ENCODE peak calls at places on chromosome 10, in eight cellular contexts. One of them, this sample, is unnamed. For H3K4me1, the result is how much of the 10 kb centered on the place peaks cover.

GRCh38 chr10:72329290-72330058 is 25.2 kb downstream of the DNAJB12 start:
- DNase-seq in IMR-90: no peak
- DNase-seq in adrenal gland: peak
- DNase-seq in spleen: peak
- DNase-seq in sigmoid colon: no peak
- DNase-seq in K562: no peak
- DNase-seq in ovary: no peak
- DNase-seq in prostate gland: no peak
- DNase-seq in this sample: peak

GRCh38 chr10:117175901-117176534 is 21.3 kb upstream of the KCNK18 start:
- DNase-seq in IMR-90: peak
- DNase-seq in adrenal gland: peak
- DNase-seq in spleen: peak
- DNase-seq in sigmoid colon: peak
- DNase-seq in K562: peak
- DNase-seq in ovary: peak
- DNase-seq in prostate gland: peak
- DNase-seq in this sample: peak

GRCh38 chr10:21329995-21330627 is 195.4 kb downstream of the SKIDA1 start:
- DNase-seq in IMR-90: peak
- DNase-seq in adrenal gland: peak
- DNase-seq in spleen: no peak
- DNase-seq in sigmoid colon: no peak
- DNase-seq in K562: no peak
- DNase-seq in ovary: no peak
- DNase-seq in prostate gland: no peak
- DNase-seq in this sample: no peak

GRCh38 chr10:118669020-118669766 is 73.7 kb upstream of the PRLHR start:
- DNase-seq in IMR-90: peak
- DNase-seq in adrenal gland: peak
- DNase-seq in spleen: no peak
- DNase-seq in sigmoid colon: no peak
- DNase-seq in K562: no peak
- DNase-seq in ovary: no peak
- DNase-seq in prostate gland: no peak
- DNase-seq in this sample: peak

GRCh38 chr10:26516540-26517101 is 78.5 kb downstream of the APBB1IP start:
- DNase-seq in IMR-90: no peak
- DNase-seq in adrenal gland: no peak
- DNase-seq in spleen: no peak
- DNase-seq in sigmoid colon: no peak
- DNase-seq in K562: no peak
- DNase-seq in ovary: no peak
- DNase-seq in prostate gland: no peak
- DNase-seq in this sample: no peak

GRCh38 chr10:50501478-50501877 is 122.3 kb downstream of the SGMS1 start:
- DNase-seq in IMR-90: peak
- DNase-seq in adrenal gland: no peak
- DNase-seq in spleen: no peak
- DNase-seq in sigmoid colon: no peak
- DNase-seq in K562: peak
- DNase-seq in ovary: no peak
- DNase-seq in prostate gland: no peak
- DNase-seq in this sample: no peak

GRCh38 chr10:16520900-16521299 is 779 bp downstream of the C1QL3 start:
- DNase-seq in IMR-90: peak
- DNase-seq in adrenal gland: no peak
- DNase-seq in spleen: peak
- DNase-seq in sigmoid colon: no peak
- DNase-seq in K562: no peak
- DNase-seq in ovary: no peak
- DNase-seq in prostate gland: peak
- DNase-seq in this sample: no peak

GRCh38 chr10:4623757-4624420 is 202.1 kb upstream of the AKR1E2 start:
- DNase-seq in IMR-90: peak
- DNase-seq in adrenal gland: no peak
- DNase-seq in spleen: no peak
- DNase-seq in sigmoid colon: no peak
- DNase-seq in K562: no peak
- DNase-seq in ovary: no peak
- DNase-seq in prostate gland: no peak
- DNase-seq in this sample: no peak

GRCh38 chr10:5892007-5892406 is 2.0 kb downstream of the FBH1 start:
- DNase-seq in IMR-90: no peak
- DNase-seq in adrenal gland: peak
- DNase-seq in spleen: peak
- DNase-seq in sigmoid colon: no peak
- DNase-seq in K562: no peak
- DNase-seq in ovary: no peak
- DNase-seq in prostate gland: no peak
- DNase-seq in this sample: no peak

GRCh38 chr10:26507441-26507840 is 69.3 kb downstream of the APBB1IP start:
- DNase-seq in IMR-90: no peak
- DNase-seq in adrenal gland: no peak
- DNase-seq in spleen: no peak
- DNase-seq in sigmoid colon: no peak
- DNase-seq in K562: no peak
- DNase-seq in ovary: no peak
- DNase-seq in prostate gland: no peak
- DNase-seq in this sample: no peak

GRCh38 chr10:58220769-58221448 is 46.8 kb downstream of the IPMK start:
- DNase-seq in IMR-90: peak
- DNase-seq in adrenal gland: no peak
- DNase-seq in spleen: no peak
- DNase-seq in sigmoid colon: no peak
- DNase-seq in K562: no peak
- DNase-seq in ovary: no peak
- DNase-seq in prostate gland: no peak
- DNase-seq in this sample: no peak

GRCh38 chr10:96267234-96267705 is 4.1 kb downstream of the BLNK start:
- DNase-seq in IMR-90: no peak
- DNase-seq in adrenal gland: no peak
- DNase-seq in spleen: no peak
- DNase-seq in sigmoid colon: no peak
- DNase-seq in K562: no peak
- DNase-seq in ovary: no peak
- DNase-seq in prostate gland: no peak
- DNase-seq in this sample: no peak

GRCh38 chr10:96271017-96271815 is at the start of gene BLNK:
- DNase-seq in IMR-90: peak
- DNase-seq in adrenal gland: peak
- DNase-seq in spleen: peak
- DNase-seq in sigmoid colon: peak
- DNase-seq in K562: no peak
- DNase-seq in ovary: no peak
- DNase-seq in prostate gland: peak
- DNase-seq in this sample: peak

GRCh38 chr10:96270564-96270963 is 805 bp downstream of the BLNK start:
- DNase-seq in IMR-90: no peak
- DNase-seq in adrenal gland: no peak
- DNase-seq in spleen: no peak
- DNase-seq in sigmoid colon: no peak
- DNase-seq in K562: no peak
- DNase-seq in ovary: no peak
- DNase-seq in prostate gland: no peak
- DNase-seq in this sample: no peak

GRCh38 chr10:96268341-96268909 is 2.9 kb downstream of the BLNK start:
- DNase-seq in IMR-90: no peak
- DNase-seq in adrenal gland: no peak
- DNase-seq in spleen: no peak
- DNase-seq in sigmoid colon: no peak
- DNase-seq in K562: no peak
- DNase-seq in ovary: no peak
- DNase-seq in prostate gland: no peak
- DNase-seq in this sample: no peak

GRCh38 chr10:96269438-96270300 is 1.7 kb downstream of the BLNK start:
- DNase-seq in IMR-90: no peak
- DNase-seq in adrenal gland: no peak
- DNase-seq in spleen: no peak
- DNase-seq in sigmoid colon: no peak
- DNase-seq in K562: no peak
- DNase-seq in ovary: no peak
- DNase-seq in prostate gland: no peak
- DNase-seq in this sample: no peak
- TF ChIP-seq POLR2A in IMR-90: no peak
- TF ChIP-seq POLR2A in adrenal gland: no peak
- TF ChIP-seq POLR2A in spleen: no peak
- TF ChIP-seq POLR2A in sigmoid colon: no peak
- TF ChIP-seq POLR2A in K562: no peak
- TF ChIP-seq POLR2A in ovary: no peak
- TF ChIP-seq POLR2A in prostate gland: no peak
- TF ChIP-seq POLR2A in this sample: no peak

DNA sequence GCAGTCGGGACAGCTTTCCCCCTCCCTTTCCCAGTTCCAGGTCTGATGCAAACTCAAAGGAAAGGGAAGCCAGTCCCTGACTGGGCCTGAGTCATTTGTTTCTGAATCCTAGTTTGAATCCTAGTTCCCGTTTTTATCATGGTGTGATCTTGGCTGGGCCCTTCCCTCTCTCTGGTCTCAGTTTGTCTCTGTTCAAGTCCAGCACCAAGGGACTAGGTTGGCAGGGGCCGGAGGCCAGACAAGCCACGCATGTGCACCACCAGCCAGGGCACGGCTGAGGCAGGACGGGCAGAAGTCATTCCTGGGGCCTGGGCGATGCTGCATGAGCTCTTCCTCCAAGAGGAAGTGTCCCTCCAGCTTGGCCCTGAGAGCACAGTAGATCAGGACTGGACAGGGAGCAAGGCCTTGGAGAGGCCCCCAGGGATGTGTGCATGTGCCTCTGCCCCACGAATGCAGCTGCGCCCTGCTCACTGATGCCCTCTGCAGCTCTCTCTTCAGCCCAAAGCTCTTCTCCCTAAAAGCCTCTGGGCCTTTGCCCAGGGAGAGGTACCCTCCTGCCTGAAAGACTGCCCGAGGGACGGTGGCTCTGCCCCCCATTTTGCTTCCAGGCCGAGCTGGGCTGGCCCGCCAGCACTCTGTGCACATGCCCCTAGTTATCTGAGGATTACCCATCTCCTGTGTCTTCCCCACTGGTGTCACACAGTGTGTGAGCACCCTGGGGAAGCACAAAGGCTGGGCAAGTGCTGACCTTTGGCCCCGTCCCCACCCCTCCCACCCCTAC is 86.7 kb downstream of the ZMIZ1 start:
- DNase-seq in IMR-90: peak
- DNase-seq in adrenal gland: peak
- DNase-seq in spleen: peak
- DNase-seq in sigmoid colon: peak
- DNase-seq in K562: no peak
- DNase-seq in ovary: no peak
- DNase-seq in prostate gland: no peak
- DNase-seq in this sample: peak
- H3K4me1 ChIP-seq in IMR-90: half or more
- H3K4me1 ChIP-seq in adrenal gland: half or more
- H3K4me1 ChIP-seq in spleen: half or more
- H3K4me1 ChIP-seq in sigmoid colon: half or more
- H3K4me1 ChIP-seq in K562: under half
- H3K4me1 ChIP-seq in ovary: half or more
- H3K4me1 ChIP-seq in prostate gland: under half
- H3K4me1 ChIP-seq in this sample: half or more

GRCh38 chr10:29859521-29860130 is 199.8 kb downstream of the JCAD start:
- DNase-seq in IMR-90: peak
- DNase-seq in adrenal gland: no peak
- DNase-seq in spleen: no peak
- DNase-seq in sigmoid colon: no peak
- DNase-seq in K562: no peak
- DNase-seq in ovary: no peak
- DNase-seq in prostate gland: no peak
- DNase-seq in this sample: no peak
- TF ChIP-seq POLR2A in IMR-90: no peak
- TF ChIP-seq POLR2A in adrenal gland: no peak
- TF ChIP-seq POLR2A in spleen: no peak
- TF ChIP-seq POLR2A in sigmoid colon: no peak
- TF ChIP-seq POLR2A in K562: no peak
- TF ChIP-seq POLR2A in ovary: no peak
- TF ChIP-seq POLR2A in prostate gland: no peak
- TF ChIP-seq POLR2A in this sample: no peak

GRCh38 chr10:97325754-97326153 is 6.7 kb downstream of the FRAT1 start:
- DNase-seq in IMR-90: no peak
- DNase-seq in adrenal gland: no peak
- DNase-seq in spleen: no peak
- DNase-seq in sigmoid colon: no peak
- DNase-seq in K562: no peak
- DNase-seq in ovary: no peak
- DNase-seq in prostate gland: no peak
- DNase-seq in this sample: no peak
- H3K4me1 ChIP-seq in IMR-90: under half
- H3K4me1 ChIP-seq in adrenal gland: under half
- H3K4me1 ChIP-seq in spleen: half or more
- H3K4me1 ChIP-seq in sigmoid colon: under half
- H3K4me1 ChIP-seq in K562: under half
- H3K4me1 ChIP-seq in ovary: under half
- H3K4me1 ChIP-seq in prostate gland: under half
- H3K4me1 ChIP-seq in this sample: under half

GRCh38 chr10:110211455-110211843 is 4.0 kb downstream of the MXI1 start:
- DNase-seq in IMR-90: no peak
- DNase-seq in adrenal gland: no peak
- DNase-seq in spleen: no peak
- DNase-seq in sigmoid colon: no peak
- DNase-seq in K562: no peak
- DNase-seq in ovary: no peak
- DNase-seq in prostate gland: no peak
- DNase-seq in this sample: no peak
- TF ChIP-seq POLR2A in IMR-90: no peak
- TF ChIP-seq POLR2A in adrenal gland: no peak
- TF ChIP-seq POLR2A in spleen: no peak
- TF ChIP-seq POLR2A in sigmoid colon: no peak
- TF ChIP-seq POLR2A in K562: no peak
- TF ChIP-seq POLR2A in ovary: no peak
- TF ChIP-seq POLR2A in prostate gland: no peak
- TF ChIP-seq POLR2A in this sample: no peak

DNA sequence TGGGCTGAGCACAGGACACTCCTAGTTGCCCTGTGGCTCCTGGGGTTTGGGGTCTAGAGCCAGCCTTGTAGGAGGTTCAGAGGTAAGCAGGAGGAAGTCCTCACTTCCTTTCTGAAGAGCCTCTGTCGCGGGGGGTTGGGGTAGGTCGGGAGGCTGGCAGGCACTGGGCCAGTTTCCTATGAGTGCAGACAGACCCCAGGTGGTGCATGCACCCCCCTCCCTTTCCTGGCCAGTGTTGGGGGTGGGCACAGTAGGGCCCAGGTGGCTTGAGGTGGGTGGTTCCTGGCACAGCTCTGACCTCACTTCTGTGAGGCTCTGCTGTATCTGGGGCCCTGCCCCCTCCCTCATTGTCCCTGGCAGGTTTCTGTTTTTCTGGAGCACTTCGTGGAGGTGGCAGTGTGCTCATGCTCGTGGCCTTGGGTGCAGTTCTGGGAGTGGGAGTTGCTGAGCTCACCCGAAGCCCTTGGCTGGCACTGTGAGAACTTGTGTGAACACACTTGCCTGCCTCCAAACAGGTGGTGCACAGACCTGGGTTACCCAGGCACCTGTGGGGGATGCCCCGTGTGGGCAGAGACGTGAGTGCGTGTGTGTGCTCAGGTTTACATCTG is 1.8 kb downstream of the PALD1 start:
- DNase-seq in IMR-90: no peak
- DNase-seq in adrenal gland: no peak
- DNase-seq in spleen: no peak
- DNase-seq in sigmoid colon: no peak
- DNase-seq in K562: no peak
- DNase-seq in ovary: no peak
- DNase-seq in prostate gland: no peak
- DNase-seq in this sample: peak
- H3K4me1 ChIP-seq in IMR-90: under half
- H3K4me1 ChIP-seq in adrenal gland: under half
- H3K4me1 ChIP-seq in spleen: half or more
- H3K4me1 ChIP-seq in sigmoid colon: half or more
- H3K4me1 ChIP-seq in K562: under half
- H3K4me1 ChIP-seq in ovary: under half
- H3K4me1 ChIP-seq in prostate gland: under half
- H3K4me1 ChIP-seq in this sample: half or more

This sample was measured in heart left ventricle.